ENCODE peak calls at places on chromosomes 7 and 10, in nine cellular contexts. U is LHCN-M2; M is M059J; F is activated CD8-positive, alpha-beta memory T cell treated with anti-CD3 and anti-CD28 coated beads for 48 hours; Q is HT1080; B is iPS-NIHi11; E is stimulated activated CD4-positive, alpha-beta T cell treated with anti-CD3 and anti-CD28 coated beads, Interleukin-4, amount 100 ng/mL, for 4 hours; T is glutamatergic neuron; S is hippocampal formation. A is an unnamed sample.

GRCh38 chr7:153382591-153383225 is 623.2 kb downstream of the ACTR3B start:
- DNase-seq in S (no peak), F (no peak), B (no peak), E (no peak), U (no peak), T (no peak), Q (no peak), M (no peak), A (no peak)

GRCh38 chr10:46308113-46308415 is 21.3 kb downstream of the ANTXRL start:
- DNase-seq in M (no peak), F (no peak), B (no peak), S (no peak), E (no peak), U (no peak), Q (no peak), T (no peak), A (no peak)

GRCh38 chr10:133127291-133128125 is 32.5 kb upstream of the KNDC1 start:
- DNase-seq in U (no peak), Q (no peak), S (no peak), T (peak), B (peak), M (no peak), F (no peak), E (no peak), A (peak)

GRCh38 chr10:77157248-77158019 is 480.2 kb downstream of the KCNMA1 start:
- DNase-seq in T (no peak), E (no peak), F (no peak), M (no peak), B (no peak), Q (peak), U (no peak), S (no peak), A (no peak)

GRCh38 chr7:151135866-151136514 is 31.5 kb downstream of the GBX1 start:
- DNase-seq in E (no peak), U (no peak), M (no peak), F (no peak), T (peak), Q (no peak), S (no peak), B (no peak), A (no peak)

GRCh38 chr7:141974831-141975230 is 1.3 kb upstream of the TAS2R38 start:
- DNase-seq in Q (no peak), F (no peak), T (no peak), U (no peak), E (no peak), S (no peak), B (no peak), M (peak), A (peak)

GRCh38 chr10:127195571-127196226 is 692 bp downstream of the INSYN2A start:
- DNase-seq in U (no peak), F (no peak), M (peak), Q (no peak), S (no peak), T (peak), E (no peak), B (peak), A (peak)

GRCh38 chr10:77405771-77406241 is 231.8 kb downstream of the KCNMA1 start:
- DNase-seq in S (no peak), M (peak), U (peak), E (no peak), Q (peak), T (peak), B (peak), F (no peak), A (peak)

GRCh38 chr10:97596101-97597055 is 6.9 kb downstream of the C10orf62 start:
- DNase-seq in E (no peak), Q (peak), F (no peak), U (peak), B (no peak), M (peak), T (no peak), S (peak), A (no peak)

GRCh38 chr10:113397031-113397430 is 155.8 kb upstream of the HABP2 start:
- DNase-seq in F (no peak), Q (no peak), M (no peak), U (no peak), E (no peak), B (no peak), T (no peak), S (no peak), A (no peak)

GRCh38 chr7:90207956-90208355 is 3.6 kb upstream of the STEAP2 start:
- DNase-seq in S (no peak), Q (no peak), E (no peak), M (no peak), T (no peak), U (no peak), F (no peak), B (no peak), A (no peak)

GRCh38 chr7:105849122-105849855 is 27.1 kb downstream of the ATXN7L1 start:
- DNase-seq in T (no peak), F (peak), S (no peak), B (peak), Q (peak), E (peak), U (peak), M (peak), A (no peak)

GRCh38 chr7:104174798-104175197 is 33.0 kb downstream of the ORC5 start:
- DNase-seq in U (no peak), M (no peak), T (no peak), E (no peak), B (no peak), Q (no peak), S (no peak), F (no peak), A (no peak)

GRCh38 chr7:128427289-128427891 is 17.6 kb upstream of the IMPDH1 start:
- DNase-seq in T (peak), B (peak), Q (peak), F (no peak), M (peak), U (peak), S (peak), E (no peak), A (peak)

GRCh38 chr10:117318909-117319308 is 56.3 kb downstream of the PDZD8 start:
- DNase-seq in M (peak), Q (no peak), U (peak), T (no peak), E (no peak), F (no peak), B (no peak), S (no peak), A (no peak)

GRCh38 chr10:61899997-61900828 is 1.3 kb upstream of the ARID5B start:
- DNase-seq in S (peak), T (peak), F (no peak), B (peak), M (peak), Q (peak), U (peak), E (peak), A (peak)

A was measured in endothelial cell.